ENCODE peak calls at places on chromosomes 12 and 14, in ten cellular contexts. U is endothelial cell of umbilical vein, L is spleen, N is transverse colon, Y is stomach, R is upper lobe of left lung, C is breast epithelium, B is sigmoid colon, F is HCT116, D is HepG2. O is an unnamed sample.

GRCh38 chr12:132075026-132075713 is 68.9 kb downstream of the DDX51 start:
- DNase-seq in U (no peak), L (no peak), N (no peak), Y (no peak), R (no peak), C (no peak), B (no peak), F (no peak), D (no peak), O (no peak)

GRCh38 chr12:6092784-6093722 is 31.4 kb downstream of the VWF start:
- DNase-seq in U (peak; percentile 92), L (peak; percentile 62), N (peak; percentile 45), Y (peak; percentile 66), R (peak; percentile 89), C (peak; percentile 70), B (peak; percentile 80), F (peak; percentile 82), D (no peak), O (peak; percentile 67)

GRCh38 chr14:23601845-23602180 is 23.2 kb upstream of the JPH4 start:
- DNase-seq in U (no peak), L (no peak), N (no peak), Y (no peak), R (no peak), C (no peak), B (peak; percentile 4), F (no peak), D (peak; percentile 66), O (no peak)

GRCh38 chr12:123998344-123998941 is 25.4 kb downstream of the ZNF664 start:
- DNase-seq in U (no peak), L (no peak), N (no peak), Y (no peak), R (no peak), C (no peak), B (no peak), F (no peak), D (no peak), O (no peak)

GRCh38 chr12:124480469-124481256 is 86.7 kb downstream of the NCOR2 start:
- DNase-seq in U (no peak), L (peak; percentile 83), N (peak; percentile 70), Y (peak; percentile 69), R (no peak), C (peak; percentile 72), B (no peak), F (no peak), D (peak; percentile 71), O (peak; percentile 77)

GRCh38 chr12:115135800-115136211 is 451.8 kb upstream of the TBX3 start:
- DNase-seq in U (no peak), L (no peak), N (peak; percentile 23), Y (no peak), R (no peak), C (peak; percentile 77), B (peak; percentile 88), F (no peak), D (no peak), O (peak; percentile 56)

GRCh38 chr14:80973918-80974317 is 18.5 kb downstream of the TSHR start:
- DNase-seq in U (no peak), L (no peak), N (no peak), Y (no peak), R (no peak), C (no peak), B (no peak), F (no peak), D (no peak), O (no peak)

GRCh38 chr12:57465747-57466505 is 6.3 kb downstream of the GLI1 start:
- DNase-seq in U (no peak), L (peak; percentile 76), N (no peak), Y (no peak), R (no peak), C (no peak), B (no peak), F (no peak), D (no peak), O (no peak)

GRCh38 chr14:60106341-60106740 is 14.6 kb downstream of the PCNX4 start:
- DNase-seq in U (no peak), L (no peak), N (no peak), Y (no peak), R (peak; percentile 27), C (no peak), B (no peak), F (no peak), D (no peak), O (no peak)

GRCh38 chr12:81465881-81466280 is 293.3 kb downstream of the PPFIA2 start:
- DNase-seq in U (no peak), L (no peak), N (no peak), Y (no peak), R (no peak), C (no peak), B (no peak), F (no peak), D (no peak), O (no peak)

GRCh38 chr14:100028990-100029677 is 36.1 kb upstream of the EVL start:
- DNase-seq in U (no peak), L (no peak), N (no peak), Y (no peak), R (no peak), C (no peak), B (no peak), F (no peak), D (no peak), O (no peak)

GRCh38 chr14:100020623-100021022 is 44.6 kb upstream of the EVL start:
- DNase-seq in U (no peak), L (no peak), N (no peak), Y (no peak), R (no peak), C (no peak), B (no peak), F (no peak), D (peak; percentile 78), O (no peak)

GRCh38 chr14:100022772-100023451 is 42.3 kb upstream of the EVL start:
- DNase-seq in U (no peak), L (no peak), N (no peak), Y (no peak), R (no peak), C (no peak), B (peak; percentile 71), F (no peak), D (no peak), O (no peak)

GRCh38 chr14:100027771-100028490 is 37.3 kb upstream of the EVL start:
- DNase-seq in U (no peak), L (no peak), N (no peak), Y (no peak), R (no peak), C (no peak), B (no peak), F (no peak), D (no peak), O (no peak)

DNA sequence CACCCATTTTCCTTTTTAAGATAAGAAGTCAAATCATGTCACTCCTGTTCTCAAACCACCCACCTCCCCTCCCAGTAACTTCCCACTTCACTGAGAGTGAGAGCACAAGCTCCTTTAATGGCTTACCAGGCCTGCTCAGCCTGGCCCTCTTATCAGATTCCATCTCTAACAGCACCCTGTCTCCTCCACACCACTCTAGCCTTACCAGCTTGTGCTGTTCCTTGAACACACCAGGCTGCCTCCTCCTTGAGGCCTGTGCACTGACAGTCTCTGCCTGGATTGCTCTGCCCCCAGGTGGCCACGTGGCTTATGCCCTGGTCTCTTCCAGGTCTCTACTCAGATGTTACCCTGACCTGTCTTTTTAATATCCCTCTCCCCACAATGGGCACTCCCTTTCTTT is 40.1 kb upstream of the EVL start:
- DNase-seq in U (peak; percentile 35), L (no peak), N (peak; percentile 17), Y (peak; percentile 40), R (peak; percentile 65), C (no peak), B (no peak), F (peak; percentile 35), D (peak; percentile 35), O (no peak)
- TF ChIP-seq POLR2A in U (no peak), L (no peak), N (no peak), Y (no peak), R (no peak), C (no peak), B (no peak), F (no peak), D (no peak), O (no peak)

DNA sequence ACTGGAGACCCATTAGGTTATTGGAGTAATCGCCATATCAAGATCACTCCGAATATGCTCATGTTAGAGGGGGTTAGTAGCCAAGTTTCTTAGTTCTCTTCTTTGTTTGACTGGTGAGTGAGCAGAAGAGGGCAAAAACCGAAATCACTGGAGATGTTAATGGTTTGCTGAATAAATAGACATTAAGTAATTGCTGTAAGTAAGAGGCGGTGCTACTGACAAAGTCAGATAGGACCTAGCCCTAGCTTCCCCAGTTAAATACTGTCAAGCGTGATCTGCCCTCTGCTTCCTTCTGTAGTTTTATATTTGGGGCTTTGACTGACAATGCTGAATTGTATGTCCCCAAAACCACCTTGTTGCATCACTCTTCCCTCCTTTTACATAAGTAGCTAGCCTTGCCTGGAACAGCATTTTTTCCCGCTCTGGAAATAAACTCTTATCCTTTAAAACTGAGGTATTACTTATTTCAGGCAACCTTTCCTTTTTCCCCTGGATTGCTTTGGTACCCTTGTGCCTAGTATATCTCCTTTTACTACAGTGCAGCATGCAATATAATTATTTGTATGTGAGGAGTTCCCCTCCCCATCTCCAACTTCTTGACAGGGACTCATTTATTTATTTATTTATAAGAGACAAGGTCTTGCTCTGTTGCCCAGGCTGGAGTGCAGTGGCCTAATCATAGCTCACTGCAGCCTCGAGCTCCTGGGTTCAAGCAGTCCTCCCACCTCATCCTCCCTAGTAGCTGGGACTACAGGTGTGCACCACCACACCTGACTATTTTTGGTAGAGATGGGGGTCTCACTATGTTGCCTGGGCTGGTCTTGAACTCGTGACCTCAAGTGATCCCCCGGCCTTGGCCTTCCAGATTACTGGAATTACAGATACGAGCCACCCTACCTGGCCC is 1.4 kb downstream of the SNRPF start:
- DNase-seq in U (no peak), L (no peak), N (no peak), Y (no peak), R (no peak), C (no peak), B (no peak), F (no peak), D (no peak), O (no peak)
- TF ChIP-seq POLR2AphosphoS5 in U (no peak), L (no peak), N (no peak), Y (no peak), R (no peak), C (no peak), B (no peak), F (no peak), D (no peak), O (no peak)

GRCh38 chr14:89619616-89620273 is 202.7 kb upstream of the FOXN3 start:
- DNase-seq in U (no peak), L (no peak), N (no peak), Y (no peak), R (no peak), C (no peak), B (no peak), F (no peak), D (no peak), O (no peak)
- H3K4me3 ChIP-seq in U (no peak overlapping the region), L (peak overlapping the region; percentile 66), N (peak overlapping the region; percentile 73), Y (peak overlapping the region; percentile 79), R (peak overlapping the region; percentile 83), C (peak overlapping the region; percentile 79), B (peak overlapping the region; percentile 85), F (peak overlapping the region; percentile 70), D (peak overlapping the region; percentile 80), O (peak overlapping the region; percentile 79)

DNA sequence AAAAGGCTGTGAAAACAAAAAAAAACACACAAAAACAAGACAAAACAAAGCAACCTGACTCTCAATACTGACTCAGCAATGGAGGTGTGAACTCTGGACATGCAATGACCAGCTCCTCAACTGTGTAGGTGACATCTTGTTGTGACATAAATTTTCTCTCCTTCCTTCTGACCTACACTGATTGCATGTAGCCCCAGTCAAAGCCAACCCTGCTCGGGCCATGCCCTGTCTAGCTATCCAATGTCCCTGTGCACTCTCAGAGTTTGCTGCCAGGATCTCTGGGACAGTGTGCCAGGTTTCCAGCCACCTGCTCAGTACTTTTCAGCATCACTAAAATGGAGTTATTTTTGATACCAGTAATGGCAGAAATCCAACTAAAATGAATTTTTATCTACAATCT is 18.9 kb upstream of the CRACR2A start:
- DNase-seq in U (no peak), L (no peak), N (no peak), Y (no peak), R (no peak), C (no peak), B (no peak), F (no peak), D (no peak), O (no peak)
- TF ChIP-seq POLR2A in U (no peak), L (no peak), N (no peak), Y (no peak), R (no peak), C (no peak), B (no peak), F (no peak), D (no peak), O (no peak)

O was measured in suprapubic skin.